ENCODE peak calls at places on chromosomes 13 and 19, in four cellular contexts. K is astrocyte, Z is lower lobe of right lung, L is fibroblast of mammary gland. F is an unnamed sample.

GRCh38 chr13:78602561-78603239 is 652 bp downstream of the POU4F1 start:
- DNase-seq in K (no peak), Z (no peak), L (no peak), F (no peak)

GRCh38 chr13:44312898-44313551 is 60.6 kb upstream of the SERP2 start:
- DNase-seq in K (peak), Z (no peak), L (peak), F (peak)

GRCh38 chr19:48489608-48490216 is 20.5 kb downstream of the CYTH2 start:
- DNase-seq in K (no peak), Z (peak), L (peak), F (peak)

GRCh38 chr19:42069619-42070293 is at the start of gene GRIK5:
- DNase-seq in K (no peak), Z (no peak), L (no peak), F (no peak)

GRCh38 chr13:21661510-21661909 is 9.4 kb upstream of the FGF9 start:
- DNase-seq in K (no peak), Z (no peak), L (no peak), F (no peak)

GRCh38 chr13:30119476-30119875 is 187.9 kb downstream of the KATNAL1 start:
- DNase-seq in K (peak), Z (no peak), L (peak), F (peak)

GRCh38 chr13:109131698-109132257 is 502.4 kb downstream of the MYO16 start:
- DNase-seq in K (peak), Z (no peak), L (no peak), F (no peak)

GRCh38 chr19:45380107-45380506 is 9.7 kb upstream of the ERCC2 start:
- DNase-seq in K (no peak), Z (no peak), L (no peak), F (no peak)

GRCh38 chr19:48636859-48637448 is at the start of gene DBP:
- DNase-seq in K (no peak), Z (peak), L (no peak), F (no peak)

GRCh38 chr13:28204690-28205443 is 66.5 kb downstream of the PAN3 start:
- DNase-seq in K (no peak), Z (no peak), L (no peak), F (no peak)

GRCh38 chr13:28568286-28568685 is 73.4 kb upstream of the FLT1 start:
- DNase-seq in K (no peak), Z (peak), L (no peak), F (no peak)

GRCh38 chr13:89136678-89137077 is 1465.5 kb downstream of the SLITRK5 start:
- DNase-seq in K (no peak), Z (no peak), L (no peak), F (peak)

GRCh38 chr19:1251503-1252220 is 3.3 kb downstream of the MIDN start:
- DNase-seq in K (no peak), Z (no peak), L (no peak), F (no peak)

GRCh38 chr13:99371956-99372355 is 64.8 kb upstream of the GPR183 start:
- DNase-seq in K (no peak), Z (no peak), L (no peak), F (no peak)

GRCh38 chr19:39765091-39766076 is 13.3 kb upstream of the LEUTX start:
- DNase-seq in K (peak), Z (peak), L (peak), F (peak)

GRCh38 chr13:46097015-46097414 is 7.8 kb downstream of the CPB2 start:
- DNase-seq in K (no peak), Z (no peak), L (peak), F (peak)

GRCh38 chr13:98474292-98474691 is 102.6 kb downstream of the STK24 start:
- DNase-seq in K (no peak), Z (no peak), L (no peak), F (no peak)

GRCh38 chr13:95292622-95293021 is 8.6 kb downstream of the ABCC4 start:
- DNase-seq in K (no peak), Z (no peak), L (no peak), F (no peak)

GRCh38 chr13:107192289-107192688 is 624.4 kb upstream of the ARGLU1 start:
- DNase-seq in K (peak), Z (peak), L (no peak), F (no peak)

GRCh38 chr19:8304841-8305621 is 3.1 kb downstream of the CD320 start:
- DNase-seq in K (no peak), Z (peak), L (no peak), F (no peak)

GRCh38 chr13:100300708-100301107 is 211.8 kb downstream of the PCCA start:
- DNase-seq in K (no peak), Z (no peak), L (no peak), F (peak)

GRCh38 chr13:91813255-91813654 is 414.8 kb downstream of the GPC5 start:
- DNase-seq in K (no peak), Z (no peak), L (no peak), F (no peak)

GRCh38 chr13:101181076-101181685 is 235.1 kb downstream of the NALCN start:
- DNase-seq in K (peak), Z (no peak), L (peak), F (peak)

GRCh38 chr13:94813920-94814500 is 101.7 kb upstream of the SOX21 start:
- DNase-seq in K (no peak), Z (no peak), L (no peak), F (no peak)

GRCh38 chr19:38952395-38953165 is 21.8 kb downstream of the MRPS12 start:
- DNase-seq in K (no peak), Z (no peak), L (no peak), F (peak)

GRCh38 chr13:42168497-42168896 is 103.5 kb upstream of the AKAP11 start:
- DNase-seq in K (no peak), Z (no peak), L (no peak), F (no peak)

GRCh38 chr19:47158879-47159509 is 28.4 kb downstream of the SAE1 start:
- DNase-seq in K (peak), Z (no peak), L (no peak), F (peak)

GRCh38 chr19:41792513-41793413 is 3.6 kb upstream of the CEACAM3 start:
- DNase-seq in K (peak), Z (peak), L (peak), F (peak)

GRCh38 chr19:29878973-29879654 is 62.9 kb upstream of the URI1 start:
- DNase-seq in K (peak), Z (no peak), L (peak), F (peak)

GRCh38 chr19:15195381-15195964 is 5.3 kb downstream of the NOTCH3 start:
- DNase-seq in K (peak), Z (peak), L (peak), F (peak)

GRCh38 chr19:49643466-49643865 is 1.5 kb downstream of the SCAF1 start:
- DNase-seq in K (no peak), Z (no peak), L (no peak), F (no peak)
- H3K4me3 ChIP-seq in K (peak), Z (no peak), L (peak), F (peak)

DNA sequence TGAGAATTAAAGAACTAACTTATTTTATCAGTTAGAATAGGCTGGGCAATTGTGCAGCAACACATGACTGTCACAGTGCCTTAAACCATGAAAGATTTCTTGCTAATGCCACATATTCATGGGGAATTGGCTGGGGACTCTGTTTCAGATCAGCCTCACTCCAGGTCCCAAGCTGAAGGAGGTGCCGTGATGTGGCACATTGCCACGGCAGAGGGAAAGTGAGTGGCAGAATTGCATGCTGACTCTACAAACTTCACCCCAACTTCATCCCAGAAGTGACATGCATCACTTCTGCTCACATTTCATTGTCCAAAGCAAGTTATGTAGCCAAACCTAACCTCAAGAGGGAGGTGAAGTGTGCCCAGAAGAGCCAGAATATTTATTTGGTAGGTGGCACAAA is 37.8 kb downstream of the OLFM4 start:
- DNase-seq in K (no peak), Z (no peak), L (no peak), F (no peak)
- TF ChIP-seq CTCF in K (no peak), Z (no peak), L (no peak), F (no peak)

DNA sequence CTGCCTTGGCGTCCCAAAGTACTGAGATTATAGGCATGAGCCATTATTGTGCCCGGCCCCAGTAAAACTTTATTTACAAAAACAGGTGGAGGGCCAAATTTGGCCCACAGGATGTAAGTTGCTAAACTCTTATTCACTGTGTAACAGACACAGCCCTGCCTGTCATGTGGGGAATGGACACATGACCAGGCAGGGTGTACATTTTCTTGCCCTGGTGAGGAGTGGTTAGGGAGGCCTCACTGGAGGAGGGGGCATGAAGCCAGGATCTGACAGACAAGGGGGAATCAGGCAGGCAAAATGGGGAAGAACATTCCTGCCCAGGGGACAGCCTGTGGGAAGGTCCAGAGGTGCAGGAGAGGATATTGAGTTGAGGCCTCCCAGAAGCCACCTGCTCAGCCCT is 7.4 kb upstream of the PGLS start:
- DNase-seq in K (no peak), Z (no peak), L (no peak), F (no peak)
- H3K4me3 ChIP-seq in K (no peak), Z (no peak), L (no peak), F (no peak)

GRCh38 chr19:55913643-55914268 is 18.4 kb downstream of the NLRP13 start:
- DNase-seq in K (no peak), Z (no peak), L (no peak), F (no peak)
- TF ChIP-seq CTCF in K (no peak), Z (no peak), L (no peak), F (no peak)

GRCh38 chr13:59176775-59177174 is 987.0 kb downstream of the DIAPH3 start:
- DNase-seq in K (no peak), Z (no peak), L (no peak), F (no peak)

GRCh38 chr13:59182241-59182640 is 981.5 kb downstream of the DIAPH3 start:
- DNase-seq in K (no peak), Z (no peak), L (no peak), F (no peak)

DNA sequence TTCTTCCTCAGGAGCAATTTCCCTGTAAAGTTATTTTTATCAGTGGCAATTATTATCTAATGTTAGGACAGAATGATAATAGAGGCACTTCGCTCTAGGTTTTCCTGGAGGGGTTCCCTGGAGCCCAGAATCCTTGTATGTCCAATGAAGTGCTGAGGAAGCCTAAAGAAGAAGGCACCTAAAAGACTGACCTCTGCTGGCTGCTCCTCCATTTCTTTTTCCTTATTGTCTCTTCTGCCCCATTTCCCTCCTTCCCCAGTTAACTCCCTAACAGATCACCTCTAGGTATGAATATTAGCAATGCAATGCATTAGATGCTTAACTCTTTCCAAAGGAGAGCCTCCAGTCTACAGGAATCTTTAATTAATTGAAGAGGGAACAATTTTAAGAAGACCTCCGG is 985.4 kb downstream of the DIAPH3 start:
- DNase-seq in K (no peak), Z (no peak), L (peak), F (no peak)
- H3K4me3 ChIP-seq in K (no peak), Z (no peak), L (no peak), F (no peak)

DNA sequence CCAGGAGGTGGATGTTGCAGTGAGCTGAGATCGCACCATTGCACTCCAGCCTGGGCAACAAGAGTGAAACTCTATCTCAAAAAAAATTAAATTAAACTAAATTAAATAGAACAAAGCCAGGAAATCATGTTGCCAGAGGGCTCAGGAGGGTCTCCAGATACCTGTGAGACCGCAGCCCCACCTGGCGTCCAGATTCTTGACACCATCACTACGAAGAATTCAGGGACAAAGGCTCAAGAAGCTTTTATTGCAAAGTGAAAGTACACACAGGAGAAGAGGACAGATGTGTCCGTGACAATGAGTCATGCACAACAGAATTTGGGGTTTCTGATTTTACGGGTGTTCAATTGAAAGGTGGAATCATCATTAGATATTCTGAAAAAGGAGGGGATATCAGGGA is 76.6 kb downstream of the STOML3 start:
- DNase-seq in K (no peak), Z (no peak), L (no peak), F (no peak)
- TF ChIP-seq CTCF in K (no peak), Z (no peak), L (no peak), F (no peak)

GRCh38 chr19:36972594-36972993 is 56.5 kb downstream of the ZNF568 start:
- DNase-seq in K (no peak), Z (no peak), L (no peak), F (no peak)
- H3K4me3 ChIP-seq in K (peak), Z (peak), L (peak), F (peak)

GRCh38 chr19:43124360-43124759 is 41.9 kb upstream of the PSG2 start:
- DNase-seq in K (no peak), Z (no peak), L (no peak), F (peak)
- TF ChIP-seq CTCF in K (no peak), Z (no peak), L (peak), F (peak)

GRCh38 chr13:112693831-112694497 is 4.1 kb downstream of the ATP11A start:
- DNase-seq in K (peak), Z (peak), L (peak), F (peak)
- H3K4me3 ChIP-seq in K (no peak), Z (peak), L (no peak), F (no peak)

GRCh38 chr13:97359181-97360057 is 74.5 kb upstream of the RAP2A start:
- DNase-seq in K (peak), Z (no peak), L (peak), F (peak)
- TF ChIP-seq CTCF in K (peak), Z (peak), L (peak), F (peak)

F was measured in epithelial cell of esophagus.